ENCODE peak calls at places on chromosomes 5 and 9, in four cellular contexts. M is SHP77, L is GF-D8, P is A549. A is an unnamed sample.

GRCh38 chr9:126507318-126508109 is 106.2 kb upstream of the LMX1B start:
- DNase-seq in M (no peak), L (no peak), P (no peak), A (no peak)

GRCh38 chr5:133287500-133287899 is 235.7 kb downstream of the HSPA4 start:
- DNase-seq in M (peak; percentile 39), L (no peak), P (peak; percentile 39), A (peak; percentile 58)

GRCh38 chr9:15182003-15182695 is 124.9 kb downstream of the TTC39B start:
- DNase-seq in M (no peak), L (no peak), P (no peak), A (no peak)

GRCh38 chr9:24045150-24045549 is 219.1 kb upstream of the ELAVL2 start:
- DNase-seq in M (no peak), L (no peak), P (no peak), A (no peak)

GRCh38 chr9:128203842-128204551 is 818 bp downstream of the DNM1 start:
- DNase-seq in M (peak; percentile 46), L (peak; percentile 17), P (peak; percentile 79), A (peak; percentile 33)

GRCh38 chr5:113807384-113808053 is 294.0 kb downstream of the YTHDC2 start:
- DNase-seq in M (no peak), L (no peak), P (no peak), A (peak; percentile 28)

GRCh38 chr5:42943931-42944631 is 96.0 kb downstream of the ANXA2R start:
- DNase-seq in M (no peak), L (no peak), P (no peak), A (peak; percentile 8)

GRCh38 chr9:34179528-34180138 is 790 bp downstream of the UBAP1 start:
- DNase-seq in M (no peak), L (peak; percentile 22), P (peak; percentile 58), A (no peak)

GRCh38 chr9:130946778-130947617 is 8.0 kb upstream of the FIBCD1 start:
- DNase-seq in M (peak; percentile 49), L (no peak), P (no peak), A (no peak)

GRCh38 chr5:1057485-1057825 is 48.9 kb downstream of the NKD2 start:
- DNase-seq in M (no peak), L (no peak), P (no peak), A (no peak)

GRCh38 chr9:81874926-81875325 is 53.3 kb upstream of the SPATA31D4 start:
- DNase-seq in M (no peak), L (no peak), P (no peak), A (no peak)

GRCh38 chr9:3768286-3768685 is 242.5 kb upstream of the RFX3 start:
- DNase-seq in M (no peak), L (no peak), P (no peak), A (peak; percentile 15)

GRCh38 chr9:38315085-38315595 is 77.4 kb upstream of the ALDH1B1 start:
- DNase-seq in M (no peak), L (no peak), P (no peak), A (no peak)

GRCh38 chr5:143142596-143143435 is 260.7 kb downstream of the NR3C1 start:
- DNase-seq in M (peak; percentile 82), L (no peak), P (no peak), A (peak; percentile 85)

GRCh38 chr9:135951889-135952663 is 9.1 kb downstream of the UBAC1 start:
- DNase-seq in M (peak; percentile 91), L (no peak), P (no peak), A (no peak)

GRCh38 chr5:73118331-73119011 is 1.9 kb upstream of the TMEM171 start:
- DNase-seq in M (peak; percentile 93), L (no peak), P (no peak), A (no peak)

GRCh38 chr9:130262771-130263170 is 2.8 kb upstream of the HMCN2 start:
- DNase-seq in M (no peak), L (no peak), P (no peak), A (no peak)

GRCh38 chr5:60687927-60688720 is 11.8 kb downstream of the DEPDC1B start:
- DNase-seq in M (peak; percentile 7), L (no peak), P (peak; percentile 50), A (no peak)

GRCh38 chr5:151733727-151734408 is 24.6 kb downstream of the ATOX1 start:
- DNase-seq in M (no peak), L (no peak), P (no peak), A (no peak)

GRCh38 chr5:159915913-159916840 is at the start of gene ADRA1B:
- DNase-seq in M (no peak), L (no peak), P (peak; percentile 86), A (peak; percentile 91)

GRCh38 chr9:12231832-12232231 is 461.4 kb upstream of the TYRP1 start:
- DNase-seq in M (no peak), L (no peak), P (no peak), A (no peak)

GRCh38 chr9:35367451-35367850 is 122.5 kb upstream of the RUSC2 start:
- DNase-seq in M (no peak), L (no peak), P (no peak), A (peak; percentile 67)

GRCh38 chr5:1005362-1005851 is 3.2 kb upstream of the NKD2 start:
- DNase-seq in M (no peak), L (no peak), P (no peak), A (no peak)

GRCh38 chr9:132798817-132799790 is 79.0 kb downstream of the AK8 start:
- DNase-seq in M (peak; percentile 38), L (peak; percentile 88), P (no peak), A (no peak)

GRCh38 chr9:86096382-86096781 is 3.0 kb downstream of the GOLM1 start:
- DNase-seq in M (no peak), L (no peak), P (no peak), A (peak; percentile 36)

GRCh38 chr9:96417610-96418073 is 528 bp downstream of the ZNF367 start:
- DNase-seq in M (no peak), L (no peak), P (no peak), A (no peak)